ENCODE peak calls at places on chromosomes 2 and 18, in nine cellular contexts. F, T, Y, E, M, D, B, Z and R are unnamed samples.

GRCh38 chr18:77052656-77053309 is 79.8 kb downstream of the MBP start:
- DNase-seq in Z (no peak), F (peak; percentile 68), M (no peak), Y (no peak), T (no peak), B (no peak), E (no peak), D (no peak), R (no peak)

GRCh38 chr2:116142828-116143227 is 1671.7 kb upstream of the DDX18 start:
- DNase-seq in T (no peak), E (no peak), Y (no peak), F (no peak), B (no peak), M (no peak), Z (no peak), D (no peak), R (peak; percentile 53)

GRCh38 chr18:42614619-42615293 is 500.7 kb downstream of the RIT2 start:
- DNase-seq in D (peak; percentile 26), T (peak; percentile 20), Y (no peak), M (no peak), B (peak; percentile 65), F (no peak), Z (peak; percentile 82), E (no peak), R (no peak)

GRCh38 chr2:10425656-10426055 is 22.5 kb downstream of the ODC1 start:
- DNase-seq in Z (no peak), Y (no peak), E (no peak), B (no peak), M (no peak), F (no peak), D (no peak), T (no peak), R (no peak)

GRCh38 chr2:233795735-233796171 is 17.6 kb downstream of the MROH2A start:
- DNase-seq in E (no peak), B (no peak), M (no peak), F (no peak), T (no peak), Y (no peak), Z (no peak), D (no peak), R (peak; percentile 28)

GRCh38 chr2:105379741-105380186 is 19.1 kb downstream of the FHL2 start:
- DNase-seq in F (no peak), E (peak; percentile 73), Y (no peak), D (no peak), B (no peak), Z (no peak), T (no peak), M (no peak), R (no peak)

GRCh38 chr18:62852851-62853250 is 137.5 kb downstream of the PHLPP1 start:
- DNase-seq in E (no peak), D (peak; percentile 52), B (no peak), T (peak; percentile 30), Z (no peak), Y (no peak), F (no peak), M (no peak), R (no peak)

GRCh38 chr2:232973336-232973735 is 39.7 kb downstream of the NGEF start:
- DNase-seq in T (no peak), M (no peak), E (no peak), Z (no peak), B (no peak), Y (no peak), F (no peak), D (no peak), R (peak; percentile 40)

GRCh38 chr2:141709756-141710155 is 421.1 kb downstream of the LRP1B start:
- DNase-seq in Y (no peak), B (no peak), E (no peak), F (no peak), T (no peak), M (no peak), Z (no peak), D (no peak), R (no peak)

GRCh38 chr2:23772684-23773083 is 154.2 kb downstream of the ATAD2B start:
- DNase-seq in B (no peak), M (no peak), E (no peak), T (no peak), F (no peak), Z (no peak), D (no peak), Y (no peak), R (no peak)

GRCh38 chr2:73069855-73070650 is 1.5 kb downstream of the SFXN5 start:
- DNase-seq in Y (peak; percentile 40), E (no peak), B (no peak), T (peak; percentile 23), M (no peak), Z (peak; percentile 6), F (no peak), D (peak; percentile 48), R (peak; percentile 61)

GRCh38 chr18:74286106-74286856 is 5.5 kb downstream of the CYB5A start:
- DNase-seq in E (no peak), F (no peak), Z (no peak), M (no peak), T (no peak), Y (no peak), D (no peak), B (no peak), R (no peak)

GRCh38 chr18:74289137-74289536 is 2.6 kb downstream of the CYB5A start:
- DNase-seq in B (no peak), Y (no peak), T (no peak), M (no peak), D (peak; percentile 14), F (no peak), E (no peak), Z (no peak), R (no peak)

GRCh38 chr18:74289946-74290478 is 1.8 kb downstream of the CYB5A start:
- DNase-seq in F (no peak), T (no peak), E (no peak), M (no peak), B (no peak), D (no peak), Y (no peak), Z (no peak), R (no peak)

GRCh38 chr18:74288730-74289129 is 3.0 kb downstream of the CYB5A start:
- DNase-seq in B (no peak), D (no peak), E (no peak), F (no peak), Y (no peak), Z (no peak), M (no peak), T (no peak), R (peak; percentile 57)

GRCh38 chr18:74288041-74288440 is 3.7 kb downstream of the CYB5A start:
- DNase-seq in B (no peak), F (no peak), D (no peak), E (no peak), Y (no peak), T (no peak), Z (no peak), M (no peak), R (no peak)
- H3K27ac ChIP-seq in B (peak overlapping the region; percentile 63), F (peak overlapping the region; percentile 83), D (no peak overlapping the region), E (no peak overlapping the region), Y (no peak overlapping the region), T (no peak overlapping the region), Z (no peak overlapping the region), M (no peak overlapping the region), R (no peak overlapping the region)

DNA sequence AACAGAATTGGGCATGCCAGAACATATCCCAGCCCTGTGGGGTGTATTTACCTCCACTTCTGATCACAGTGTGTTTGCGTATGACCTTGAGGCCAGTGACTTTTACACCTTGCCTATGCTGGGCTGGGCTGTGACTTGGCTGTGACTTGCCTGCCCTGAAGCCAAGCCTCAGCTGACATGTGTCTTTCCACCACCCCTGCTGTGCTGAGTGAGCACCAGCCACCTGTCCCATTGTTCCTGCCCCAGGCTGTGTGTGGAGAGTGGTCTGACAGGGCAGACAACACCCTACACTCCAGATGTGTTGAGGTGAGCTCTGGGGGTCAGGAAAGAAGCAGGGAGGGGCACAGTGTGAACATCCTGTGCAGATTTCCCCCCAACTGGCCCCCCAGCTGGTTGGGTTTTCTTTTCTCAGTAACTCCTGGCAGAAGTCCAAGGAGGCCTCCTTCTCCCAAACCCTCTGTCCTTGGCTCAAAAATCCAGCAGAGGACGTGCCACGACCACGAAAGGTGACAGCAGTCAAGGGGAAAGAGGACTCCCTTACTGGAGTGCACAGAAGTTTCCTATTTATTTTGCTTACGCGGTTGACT is 5.1 kb upstream of the STEAP3 start:
- DNase-seq in E (peak; percentile 55), T (peak; percentile 27), Y (peak; percentile 56), M (no peak), Z (peak; percentile 53), B (peak; percentile 58), F (peak; percentile 50), D (peak; percentile 51), R (peak; percentile 88)
- TF ChIP-seq CTCF in E (peak; percentile 38), T (peak; percentile 51), Y (peak; percentile 82), M (peak; percentile 46), Z (peak; percentile 79), B (peak; percentile 57), F (peak; percentile 18), D (peak; percentile 34), R (peak; percentile 71)

GRCh38 chr18:48313803-48314202 is 95.4 kb downstream of the ZBTB7C start:
- DNase-seq in B (no peak), T (no peak), Z (no peak), F (no peak), M (no peak), E (no peak), Y (no peak), D (no peak), R (no peak)
- H3K27me3 ChIP-seq in B (no peaks in the 10 kb centered on the region), T (peaks cover 35% of the 10 kb centered on the region), Z (no peaks in the 10 kb centered on the region), F (no peaks in the 10 kb centered on the region), M (no peaks in the 10 kb centered on the region), E (no peaks in the 10 kb centered on the region), Y (peaks cover 8% of the 10 kb centered on the region), D (no peaks in the 10 kb centered on the region), R (no peaks in the 10 kb centered on the region)

GRCh38 chr2:88660622-88661021 is 30.9 kb upstream of the RPIA start:
- DNase-seq in Y (no peak), T (no peak), M (no peak), D (no peak), E (no peak), F (no peak), B (no peak), Z (no peak), R (no peak)

GRCh38 chr2:88658890-88659881 is 31.9 kb upstream of the EIF2AK3 start:
- DNase-seq in T (peak; percentile 61), D (peak; percentile 68), B (peak; percentile 54), Z (peak; percentile 47), F (no peak), E (peak; percentile 10), Y (no peak), M (peak; percentile 44), R (peak; percentile 48)

GRCh38 chr2:88657131-88657530 is 29.9 kb upstream of the EIF2AK3 start:
- DNase-seq in D (peak; percentile 37), M (no peak), Y (no peak), B (no peak), T (peak; percentile 23), Z (peak; percentile 45), F (no peak), E (no peak), R (no peak)

GRCh38 chr2:88656690-88657089 is 29.4 kb upstream of the EIF2AK3 start:
- DNase-seq in M (no peak), Z (peak; percentile 72), B (no peak), T (peak; percentile 56), E (no peak), D (peak; percentile 72), F (no peak), Y (no peak), R (no peak)

DNA sequence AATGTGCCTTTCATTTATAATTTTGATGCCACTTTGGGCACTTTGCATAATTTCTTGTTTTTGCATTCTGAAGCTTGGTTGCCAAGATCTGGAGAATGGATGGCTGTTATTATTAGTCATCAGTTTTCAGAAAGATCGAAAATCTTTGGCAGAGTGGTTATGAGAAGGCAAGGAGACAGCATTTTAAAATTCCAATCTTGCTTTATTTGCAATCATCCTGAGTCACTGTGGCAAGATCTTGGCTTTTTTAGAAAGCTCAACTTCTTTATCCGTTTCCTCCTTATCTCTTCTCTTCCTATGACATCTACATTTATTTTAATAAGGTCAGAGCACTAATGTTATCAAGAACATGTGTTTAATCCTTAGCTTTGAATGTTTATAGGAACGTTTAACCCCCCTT is 31.1 kb upstream of the EIF2AK3 start:
- DNase-seq in D (peak; percentile 71), F (no peak), Z (peak; percentile 57), M (no peak), B (no peak), E (no peak), Y (no peak), T (peak; percentile 68), R (no peak)
- H3K27ac ChIP-seq in D (peak overlapping the region; percentile 29), F (peak overlapping the region; percentile 57), Z (peak overlapping the region; percentile 56), M (peak overlapping the region; percentile 95), B (peak overlapping the region; percentile 80), E (no peak overlapping the region), Y (no peak overlapping the region), T (peak overlapping the region; percentile 62), R (no peak overlapping the region)